ENCODE peak calls at places on chromosomes 6 and 20, in seven cellular contexts. One of them, this sample, is unnamed.
A peak's percentile ranks its signal among the peaks of the same experiment; 100 is the strongest.

GRCh38 chr6:47308674-47309325 is 905 bp downstream of the TNFRSF21 start:
- DNase-seq in CD8-positive, alpha-beta T cell: no peak
- DNase-seq in right atrium auricular region: no peak
- DNase-seq in AG10803: peak; percentile 18
- DNase-seq in omental fat pad: no peak
- DNase-seq in transverse colon: peak; percentile 22
- DNase-seq in astrocyte of the spinal cord: peak; percentile 58
- DNase-seq in this sample: no peak

GRCh38 chr6:147095316-147095715 is 108.9 kb upstream of the STXBP5 start:
- DNase-seq in CD8-positive, alpha-beta T cell: no peak
- DNase-seq in right atrium auricular region: no peak
- DNase-seq in AG10803: no peak
- DNase-seq in omental fat pad: no peak
- DNase-seq in transverse colon: no peak
- DNase-seq in astrocyte of the spinal cord: no peak
- DNase-seq in this sample: no peak

GRCh38 chr6:130222775-130223174 is at the start of gene SAMD3:
- DNase-seq in CD8-positive, alpha-beta T cell: no peak
- DNase-seq in right atrium auricular region: no peak
- DNase-seq in AG10803: no peak
- DNase-seq in omental fat pad: no peak
- DNase-seq in transverse colon: no peak
- DNase-seq in astrocyte of the spinal cord: no peak
- DNase-seq in this sample: no peak

GRCh38 chr6:55445648-55446204 is 118.5 kb downstream of the GFRAL start:
- DNase-seq in CD8-positive, alpha-beta T cell: no peak
- DNase-seq in right atrium auricular region: no peak
- DNase-seq in AG10803: peak; percentile 28
- DNase-seq in omental fat pad: no peak
- DNase-seq in transverse colon: no peak
- DNase-seq in astrocyte of the spinal cord: peak; percentile 60
- DNase-seq in this sample: no peak

GRCh38 chr20:34375977-34376430 is 12.9 kb downstream of the ITCH start:
- DNase-seq in CD8-positive, alpha-beta T cell: no peak
- DNase-seq in right atrium auricular region: no peak
- DNase-seq in AG10803: no peak
- DNase-seq in omental fat pad: no peak
- DNase-seq in transverse colon: no peak
- DNase-seq in astrocyte of the spinal cord: no peak
- DNase-seq in this sample: no peak

GRCh38 chr20:10586296-10586695 is 87.5 kb downstream of the JAG1 start:
- DNase-seq in CD8-positive, alpha-beta T cell: no peak
- DNase-seq in right atrium auricular region: no peak
- DNase-seq in AG10803: no peak
- DNase-seq in omental fat pad: no peak
- DNase-seq in transverse colon: no peak
- DNase-seq in astrocyte of the spinal cord: no peak
- DNase-seq in this sample: no peak

GRCh38 chr6:90078513-90079289 is 184.4 kb downstream of the GJA10 start:
- DNase-seq in CD8-positive, alpha-beta T cell: no peak
- DNase-seq in right atrium auricular region: no peak
- DNase-seq in AG10803: peak; percentile 5
- DNase-seq in omental fat pad: no peak
- DNase-seq in transverse colon: no peak
- DNase-seq in astrocyte of the spinal cord: peak; percentile 33
- DNase-seq in this sample: no peak

GRCh38 chr6:10316327-10316726 is 98.5 kb downstream of the TFAP2A start:
- DNase-seq in CD8-positive, alpha-beta T cell: no peak
- DNase-seq in right atrium auricular region: no peak
- DNase-seq in AG10803: peak; percentile 38
- DNase-seq in omental fat pad: no peak
- DNase-seq in transverse colon: peak; percentile 7
- DNase-seq in astrocyte of the spinal cord: peak; percentile 42
- DNase-seq in this sample: no peak

GRCh38 chr20:47127986-47128385 is 228.5 kb downstream of the ZMYND8 start:
- DNase-seq in CD8-positive, alpha-beta T cell: no peak
- DNase-seq in right atrium auricular region: no peak
- DNase-seq in AG10803: no peak
- DNase-seq in omental fat pad: no peak
- DNase-seq in transverse colon: no peak
- DNase-seq in astrocyte of the spinal cord: no peak
- DNase-seq in this sample: no peak

GRCh38 chr6:152355166-152355565 is 282.0 kb downstream of the SYNE1 start:
- DNase-seq in CD8-positive, alpha-beta T cell: no peak
- DNase-seq in right atrium auricular region: no peak
- DNase-seq in AG10803: no peak
- DNase-seq in omental fat pad: no peak
- DNase-seq in transverse colon: no peak
- DNase-seq in astrocyte of the spinal cord: no peak
- DNase-seq in this sample: no peak

GRCh38 chr6:148819852-148820251 is 73.0 kb downstream of the UST start:
- DNase-seq in CD8-positive, alpha-beta T cell: no peak
- DNase-seq in right atrium auricular region: no peak
- DNase-seq in AG10803: no peak
- DNase-seq in omental fat pad: no peak
- DNase-seq in transverse colon: no peak
- DNase-seq in astrocyte of the spinal cord: no peak
- DNase-seq in this sample: no peak

GRCh38 chr20:32528291-32528891 is 56.7 kb downstream of the NOL4L start:
- DNase-seq in CD8-positive, alpha-beta T cell: no peak
- DNase-seq in right atrium auricular region: no peak
- DNase-seq in AG10803: no peak
- DNase-seq in omental fat pad: no peak
- DNase-seq in transverse colon: no peak
- DNase-seq in astrocyte of the spinal cord: no peak
- DNase-seq in this sample: no peak

GRCh38 chr6:35368038-35368887 is 25.9 kb downstream of the PPARD start:
- DNase-seq in CD8-positive, alpha-beta T cell: no peak
- DNase-seq in right atrium auricular region: no peak
- DNase-seq in AG10803: peak; percentile 93
- DNase-seq in omental fat pad: no peak
- DNase-seq in transverse colon: no peak
- DNase-seq in astrocyte of the spinal cord: peak; percentile 63
- DNase-seq in this sample: no peak

GRCh38 chr6:125812394-125813231 is 21.9 kb downstream of the NCOA7 start:
- DNase-seq in CD8-positive, alpha-beta T cell: no peak
- DNase-seq in right atrium auricular region: no peak
- DNase-seq in AG10803: peak; percentile 93
- DNase-seq in omental fat pad: no peak
- DNase-seq in transverse colon: no peak
- DNase-seq in astrocyte of the spinal cord: peak; percentile 96
- DNase-seq in this sample: no peak

GRCh38 chr20:9103955-9104354 is 35.1 kb downstream of the PLCB4 start:
- DNase-seq in CD8-positive, alpha-beta T cell: no peak
- DNase-seq in right atrium auricular region: no peak
- DNase-seq in AG10803: peak; percentile 45
- DNase-seq in omental fat pad: no peak
- DNase-seq in transverse colon: no peak
- DNase-seq in astrocyte of the spinal cord: no peak
- DNase-seq in this sample: no peak

GRCh38 chr6:144897441-144897921 is 612.3 kb downstream of the UTRN start:
- DNase-seq in CD8-positive, alpha-beta T cell: no peak
- DNase-seq in right atrium auricular region: no peak
- DNase-seq in AG10803: peak; percentile 90
- DNase-seq in omental fat pad: no peak
- DNase-seq in transverse colon: no peak
- DNase-seq in astrocyte of the spinal cord: peak; percentile 73
- DNase-seq in this sample: no peak

GRCh38 chr6:18039481-18039880 is 52.0 kb upstream of the KIF13A start:
- DNase-seq in CD8-positive, alpha-beta T cell: no peak
- DNase-seq in right atrium auricular region: no peak
- DNase-seq in AG10803: no peak
- DNase-seq in omental fat pad: no peak
- DNase-seq in transverse colon: no peak
- DNase-seq in astrocyte of the spinal cord: no peak
- DNase-seq in this sample: no peak

GRCh38 chr20:48131581-48131980 is 346.3 kb upstream of the SULF2 start:
- DNase-seq in CD8-positive, alpha-beta T cell: no peak
- DNase-seq in right atrium auricular region: no peak
- DNase-seq in AG10803: peak; percentile 67
- DNase-seq in omental fat pad: no peak
- DNase-seq in transverse colon: no peak
- DNase-seq in astrocyte of the spinal cord: no peak
- DNase-seq in this sample: no peak

GRCh38 chr20:43558412-43559146 is at the start of gene SGK2:
- DNase-seq in CD8-positive, alpha-beta T cell: no peak
- DNase-seq in right atrium auricular region: no peak
- DNase-seq in AG10803: peak; percentile 16
- DNase-seq in omental fat pad: no peak
- DNase-seq in transverse colon: peak; percentile 88
- DNase-seq in astrocyte of the spinal cord: peak; percentile 8
- DNase-seq in this sample: no peak

GRCh38 chr20:14829897-14830296 is 492.5 kb upstream of the FLRT3 start:
- DNase-seq in CD8-positive, alpha-beta T cell: no peak
- DNase-seq in right atrium auricular region: no peak
- DNase-seq in AG10803: no peak
- DNase-seq in omental fat pad: no peak
- DNase-seq in transverse colon: no peak
- DNase-seq in astrocyte of the spinal cord: no peak
- DNase-seq in this sample: no peak

GRCh38 chr20:14830466-14830865 is 493.1 kb upstream of the FLRT3 start:
- DNase-seq in CD8-positive, alpha-beta T cell: no peak
- DNase-seq in right atrium auricular region: no peak
- DNase-seq in AG10803: no peak
- DNase-seq in omental fat pad: no peak
- DNase-seq in transverse colon: no peak
- DNase-seq in astrocyte of the spinal cord: no peak
- DNase-seq in this sample: no peak

GRCh38 chr20:14828459-14828858 is 491.0 kb upstream of the FLRT3 start:
- DNase-seq in CD8-positive, alpha-beta T cell: no peak
- DNase-seq in right atrium auricular region: no peak
- DNase-seq in AG10803: no peak
- DNase-seq in omental fat pad: no peak
- DNase-seq in transverse colon: no peak
- DNase-seq in astrocyte of the spinal cord: no peak
- DNase-seq in this sample: no peak

GRCh38 chr20:14830899-14831298 is 493.5 kb upstream of the FLRT3 start:
- DNase-seq in CD8-positive, alpha-beta T cell: no peak
- DNase-seq in right atrium auricular region: no peak
- DNase-seq in AG10803: no peak
- DNase-seq in omental fat pad: no peak
- DNase-seq in transverse colon: no peak
- DNase-seq in astrocyte of the spinal cord: no peak
- DNase-seq in this sample: no peak

GRCh38 chr20:14832630-14833029 is 495.2 kb upstream of the FLRT3 start:
- DNase-seq in CD8-positive, alpha-beta T cell: no peak
- DNase-seq in right atrium auricular region: no peak
- DNase-seq in AG10803: no peak
- DNase-seq in omental fat pad: no peak
- DNase-seq in transverse colon: no peak
- DNase-seq in astrocyte of the spinal cord: no peak
- DNase-seq in this sample: no peak
- TF ChIP-seq CTCF in CD8-positive, alpha-beta T cell: no peak
- TF ChIP-seq CTCF in right atrium auricular region: no peak
- TF ChIP-seq CTCF in AG10803: no peak
- TF ChIP-seq CTCF in omental fat pad: no peak
- TF ChIP-seq CTCF in transverse colon: no peak
- TF ChIP-seq CTCF in astrocyte of the spinal cord: no peak
- TF ChIP-seq CTCF in this sample: no peak

DNA sequence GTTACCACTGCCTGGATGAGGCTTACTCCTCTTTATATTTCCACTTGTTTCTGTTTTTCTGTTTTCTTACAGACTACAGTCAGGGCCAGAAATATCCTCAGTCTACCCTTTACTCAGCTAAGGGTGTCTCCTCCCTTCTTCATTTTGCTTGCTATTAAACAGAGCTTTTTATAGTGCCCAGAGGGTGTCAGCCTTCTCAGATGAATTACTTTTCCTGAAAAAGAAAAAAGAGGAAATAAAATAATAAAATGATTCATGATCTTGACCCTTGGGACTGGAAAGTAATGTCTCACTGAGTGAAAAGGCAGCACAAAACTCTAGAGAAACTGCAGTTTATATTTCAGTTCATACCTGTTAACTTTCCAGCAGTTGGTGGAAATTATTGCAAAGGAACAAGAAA is 170.7 kb downstream of the IBTK start:
- DNase-seq in CD8-positive, alpha-beta T cell: no peak
- DNase-seq in right atrium auricular region: no peak
- DNase-seq in AG10803: no peak
- DNase-seq in omental fat pad: no peak
- DNase-seq in transverse colon: no peak
- DNase-seq in astrocyte of the spinal cord: peak; percentile 12
- DNase-seq in this sample: no peak
- TF ChIP-seq CTCF in CD8-positive, alpha-beta T cell: no peak
- TF ChIP-seq CTCF in right atrium auricular region: no peak
- TF ChIP-seq CTCF in AG10803: peak; percentile 23
- TF ChIP-seq CTCF in omental fat pad: no peak
- TF ChIP-seq CTCF in transverse colon: no peak
- TF ChIP-seq CTCF in astrocyte of the spinal cord: no peak
- TF ChIP-seq CTCF in this sample: no peak

DNA sequence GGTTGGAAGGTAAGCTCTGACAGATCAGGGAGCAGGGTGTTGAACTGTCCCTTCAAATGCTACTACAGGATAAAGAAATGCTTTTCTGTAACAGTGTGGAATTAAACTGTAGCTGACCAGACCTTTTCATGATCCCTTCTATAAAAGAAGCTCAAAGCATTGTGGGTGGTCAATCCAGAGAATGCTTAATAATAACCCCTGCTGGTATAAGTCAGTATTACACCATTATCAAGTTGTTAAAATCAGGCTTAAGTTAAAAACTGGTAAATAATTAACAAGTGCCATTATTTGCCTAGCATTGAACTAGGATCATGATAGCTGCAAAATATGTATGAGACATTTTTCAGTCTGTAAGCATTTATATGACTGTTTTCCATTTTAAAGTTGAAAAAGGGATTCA is 468.9 kb downstream of the PKHD1 start:
- DNase-seq in CD8-positive, alpha-beta T cell: no peak
- DNase-seq in right atrium auricular region: no peak
- DNase-seq in AG10803: no peak
- DNase-seq in omental fat pad: no peak
- DNase-seq in transverse colon: no peak
- DNase-seq in astrocyte of the spinal cord: no peak
- DNase-seq in this sample: no peak
- TF ChIP-seq CTCF in CD8-positive, alpha-beta T cell: peak; percentile 35
- TF ChIP-seq CTCF in right atrium auricular region: no peak
- TF ChIP-seq CTCF in AG10803: no peak
- TF ChIP-seq CTCF in omental fat pad: no peak
- TF ChIP-seq CTCF in transverse colon: no peak
- TF ChIP-seq CTCF in astrocyte of the spinal cord: no peak
- TF ChIP-seq CTCF in this sample: no peak

DNA sequence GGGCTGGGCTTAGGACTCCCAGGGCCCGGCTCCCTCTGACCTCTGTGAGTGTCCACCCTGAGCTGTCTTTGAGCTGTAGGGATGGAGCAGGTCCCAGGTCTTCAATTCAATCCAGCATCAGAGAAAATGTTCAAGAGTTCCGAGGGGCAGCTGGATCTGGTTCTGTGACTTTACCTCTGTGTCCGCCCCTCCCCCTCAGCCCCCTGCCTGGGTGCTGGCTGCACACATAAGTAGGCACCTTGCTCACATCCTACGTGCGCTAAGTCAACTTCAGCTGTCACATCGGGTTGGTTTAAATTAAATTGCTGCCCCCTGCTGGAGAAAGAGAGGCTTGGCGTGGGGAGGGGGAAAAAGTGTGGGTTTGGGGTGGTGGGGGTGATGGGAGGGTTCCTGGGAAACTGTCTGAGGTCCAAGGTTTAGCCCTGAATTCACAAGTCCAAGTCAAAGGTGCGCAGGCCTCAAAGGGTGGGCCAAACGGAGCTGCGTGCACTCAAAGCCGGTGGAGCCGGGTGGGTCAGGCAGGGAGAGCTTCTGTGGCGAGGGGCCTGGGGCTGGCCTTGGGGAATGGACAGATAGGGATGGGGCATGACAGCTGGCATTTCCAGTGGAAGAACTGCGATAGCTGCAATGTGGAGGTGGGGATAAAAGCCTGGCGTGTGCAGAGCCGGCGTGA is 3.0 kb downstream of the WFDC5 start:
- DNase-seq in CD8-positive, alpha-beta T cell: no peak
- DNase-seq in right atrium auricular region: no peak
- DNase-seq in AG10803: no peak
- DNase-seq in omental fat pad: no peak
- DNase-seq in transverse colon: no peak
- DNase-seq in astrocyte of the spinal cord: no peak
- DNase-seq in this sample: no peak
- TF ChIP-seq CTCF in CD8-positive, alpha-beta T cell: no peak
- TF ChIP-seq CTCF in right atrium auricular region: peak; percentile 49
- TF ChIP-seq CTCF in AG10803: peak; percentile 54
- TF ChIP-seq CTCF in omental fat pad: no peak
- TF ChIP-seq CTCF in transverse colon: no peak
- TF ChIP-seq CTCF in astrocyte of the spinal cord: peak; percentile 60
- TF ChIP-seq CTCF in this sample: no peak

This sample was measured in activated B cell treated with CpG ODN at 0.5 μM for 24 hours.